ENCODE peak calls at places on chromosome 7, in four cellular contexts. P, M, I and O are unnamed samples.
A peak's percentile ranks its signal among the peaks of the same experiment; 100 is the strongest.

GRCh38 chr7:96304573-96304972 is 17.3 kb downstream of the SLC25A13 start:
- DNase-seq in P (no peak), M (no peak), I (no peak), O (no peak)

GRCh38 chr7:32204361-32205018 is 134.3 kb upstream of the PDE1C start:
- DNase-seq in P (peak; percentile 19), I (peak; percentile 65), M (peak; percentile 5), O (peak; percentile 57)

GRCh38 chr7:76054129-76055120 is 6.5 kb downstream of the MDH2 start:
- DNase-seq in P (no peak), M (no peak), I (no peak), O (peak; percentile 38)

GRCh38 chr7:31101544-31101943 is 49.4 kb downstream of the ADCYAP1R1 start:
- DNase-seq in M (no peak), I (no peak), P (no peak), O (no peak)

GRCh38 chr7:13017881-13018280 is 330.4 kb downstream of the ARL4A start:
- DNase-seq in P (no peak), I (no peak), M (no peak), O (no peak)

GRCh38 chr7:56483153-56483552 is 366.9 kb upstream of the NUPR2 start:
- DNase-seq in M (no peak), P (no peak), I (no peak), O (no peak)

GRCh38 chr7:63041786-63042185 is 956.9 kb upstream of the ZNF722 start:
- DNase-seq in M (no peak), I (no peak), P (no peak), O (no peak)

GRCh38 chr7:106538638-106539037 is 122.3 kb downstream of the CCDC71L start:
- DNase-seq in I (no peak), P (no peak), M (no peak), O (no peak)

GRCh38 chr7:97024209-97025129 is at the start of gene DLX5:
- DNase-seq in I (peak; percentile 18), M (no peak), P (no peak), O (no peak)

GRCh38 chr7:67817481-67817880 is 820.8 kb downstream of the TYW1 start:
- DNase-seq in M (no peak), I (no peak), P (no peak), O (no peak)

DNA sequence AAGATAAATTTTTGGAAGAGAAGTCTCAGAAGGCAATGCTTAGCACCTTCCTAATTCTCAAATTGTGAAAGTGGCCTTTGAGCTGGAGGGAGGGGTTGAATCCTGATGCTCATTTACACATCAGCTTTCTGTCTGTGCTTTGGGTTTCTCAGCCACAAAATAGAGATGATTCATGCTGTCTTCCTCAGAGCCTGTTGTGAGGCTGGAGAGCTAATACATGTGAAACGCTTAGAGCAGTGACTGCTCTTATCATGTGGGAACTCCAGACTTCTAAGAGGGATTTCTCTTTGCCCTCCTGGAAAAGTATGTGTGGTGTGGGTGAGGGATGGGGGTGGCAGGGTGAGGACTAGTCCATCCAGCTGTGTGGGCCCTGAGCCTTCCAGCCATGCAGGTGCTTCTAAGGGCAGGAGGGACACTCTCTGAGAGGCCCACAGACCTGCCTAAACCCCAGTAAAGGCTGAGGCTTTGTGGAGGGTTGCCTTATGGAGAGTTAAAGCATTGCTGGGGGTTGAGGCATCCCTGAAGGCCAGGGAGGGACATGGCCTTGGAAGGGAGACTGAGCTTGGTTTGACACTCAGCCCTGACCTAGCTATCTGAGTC is 4.8 kb upstream of the EVX1 start:
- DNase-seq in P (no peak), I (no peak), M (no peak), O (no peak)
- H3K9ac ChIP-seq in P (no peak overlapping the region), I (no peak overlapping the region), M (no peak overlapping the region), O (no peak overlapping the region)

GRCh38 chr7:137091396-137091795 is 222.9 kb downstream of the CHRM2 start:
- DNase-seq in P (peak; percentile 29), M (no peak), I (no peak), O (peak; percentile 40)

GRCh38 chr7:137096607-137097006 is 228.2 kb downstream of the CHRM2 start:
- DNase-seq in P (no peak), M (no peak), I (no peak), O (no peak)

GRCh38 chr7:137093198-137093597 is 224.7 kb downstream of the CHRM2 start:
- DNase-seq in M (no peak), I (no peak), P (no peak), O (no peak)

GRCh38 chr7:137097111-137097510 is 228.7 kb downstream of the CHRM2 start:
- DNase-seq in M (no peak), I (no peak), P (no peak), O (no peak)
- TF ChIP-seq SUZ12 in M (no peak), I (no peak), P (no peak), O (no peak)

GRCh38 chr7:28407643-28408042 is 4.7 kb upstream of the CREB5 start:
- DNase-seq in M (no peak), P (no peak), I (no peak), O (no peak)
- H3K27me3 ChIP-seq in M (peaks cover 14% of the 10 kb centered on the region), P (peaks cover 54% of the 10 kb centered on the region), I (peaks cover 35% of the 10 kb centered on the region), O (peaks cover 41% of the 10 kb centered on the region)

DNA sequence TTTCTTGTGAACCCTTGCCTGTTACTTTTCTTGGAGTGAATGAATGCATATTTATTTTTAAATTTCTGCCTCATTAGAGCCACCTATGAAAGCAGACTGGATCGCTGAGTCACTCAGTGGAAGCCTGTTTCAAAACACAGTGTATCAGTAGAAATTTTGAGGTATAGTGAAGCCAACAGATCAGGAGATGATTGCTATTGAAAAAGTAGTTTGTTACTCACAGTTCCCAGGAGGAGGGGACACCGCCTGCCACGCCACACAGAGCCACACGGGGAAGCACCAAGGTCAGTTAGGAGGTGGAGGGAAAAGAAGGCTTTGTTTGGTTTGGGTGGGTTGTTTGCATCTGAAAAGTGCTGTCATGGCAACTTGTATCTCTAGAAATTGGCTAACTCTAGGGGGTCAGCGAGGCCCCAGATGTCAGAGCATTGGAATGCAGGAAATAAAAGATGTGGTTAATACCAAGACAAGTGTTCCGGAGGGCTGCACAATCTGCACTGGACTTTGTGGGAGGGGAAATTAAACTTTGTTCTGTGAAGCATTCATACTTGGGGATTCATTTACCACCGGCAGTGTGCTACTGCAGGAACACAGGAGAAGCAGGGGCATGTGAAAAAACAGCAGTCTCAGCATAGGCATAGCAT is 106.4 kb upstream of the SDK1 start:
- DNase-seq in M (no peak), I (peak; percentile 97), P (peak; percentile 72), O (peak; percentile 98)
- H3K9ac ChIP-seq in M (no peak overlapping the region), I (peak overlapping the region; percentile 67), P (no peak overlapping the region), O (peak overlapping the region; percentile 63)

DNA sequence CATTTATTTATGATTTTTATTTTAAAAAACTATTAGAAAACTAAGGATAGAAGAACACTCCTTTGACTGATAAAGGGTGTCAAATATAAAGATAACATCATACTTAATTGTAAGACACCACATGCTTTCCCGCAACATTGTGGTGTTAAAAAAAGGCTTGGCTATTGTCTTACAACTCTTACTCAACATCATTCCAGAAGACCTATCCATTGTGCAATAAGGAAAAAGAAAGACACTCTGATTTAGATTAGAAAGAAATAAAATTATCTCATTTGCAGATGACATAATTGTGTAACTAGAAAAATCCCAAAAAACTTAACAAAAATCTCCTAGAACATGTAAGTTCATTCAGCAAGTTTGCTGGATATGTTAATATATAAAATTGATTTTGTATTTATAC is 296.7 kb upstream of the GNAI1 start:
- DNase-seq in M (no peak), I (no peak), P (no peak), O (no peak)
- TF ChIP-seq SUZ12 in M (no peak), I (no peak), P (no peak), O (no peak)

GRCh38 chr7:101169110-101169837 is 3.9 kb upstream of the VGF start:
- DNase-seq in I (no peak), P (no peak), M (no peak), O (no peak)

GRCh38 chr7:101168412-101169049 is 3.2 kb upstream of the VGF start:
- DNase-seq in P (no peak), M (no peak), I (no peak), O (no peak)

GRCh38 chr7:101166909-101167644 is 1.7 kb upstream of the VGF start:
- DNase-seq in I (no peak), M (no peak), P (no peak), O (peak; percentile 85)

GRCh38 chr7:101166603-101166908 is 1.2 kb upstream of the VGF start:
- DNase-seq in P (no peak), M (no peak), I (no peak), O (no peak)

GRCh38 chr7:101167645-101168411 is 2.5 kb upstream of the VGF start:
- DNase-seq in P (no peak), I (no peak), M (no peak), O (no peak)
- H3K27me3 ChIP-seq in P (peaks cover 85% of the 10 kb centered on the region), I (peaks cover 75% of the 10 kb centered on the region), M (peaks cover 33% of the 10 kb centered on the region), O (peaks cover 65% of the 10 kb centered on the region)

DNA sequence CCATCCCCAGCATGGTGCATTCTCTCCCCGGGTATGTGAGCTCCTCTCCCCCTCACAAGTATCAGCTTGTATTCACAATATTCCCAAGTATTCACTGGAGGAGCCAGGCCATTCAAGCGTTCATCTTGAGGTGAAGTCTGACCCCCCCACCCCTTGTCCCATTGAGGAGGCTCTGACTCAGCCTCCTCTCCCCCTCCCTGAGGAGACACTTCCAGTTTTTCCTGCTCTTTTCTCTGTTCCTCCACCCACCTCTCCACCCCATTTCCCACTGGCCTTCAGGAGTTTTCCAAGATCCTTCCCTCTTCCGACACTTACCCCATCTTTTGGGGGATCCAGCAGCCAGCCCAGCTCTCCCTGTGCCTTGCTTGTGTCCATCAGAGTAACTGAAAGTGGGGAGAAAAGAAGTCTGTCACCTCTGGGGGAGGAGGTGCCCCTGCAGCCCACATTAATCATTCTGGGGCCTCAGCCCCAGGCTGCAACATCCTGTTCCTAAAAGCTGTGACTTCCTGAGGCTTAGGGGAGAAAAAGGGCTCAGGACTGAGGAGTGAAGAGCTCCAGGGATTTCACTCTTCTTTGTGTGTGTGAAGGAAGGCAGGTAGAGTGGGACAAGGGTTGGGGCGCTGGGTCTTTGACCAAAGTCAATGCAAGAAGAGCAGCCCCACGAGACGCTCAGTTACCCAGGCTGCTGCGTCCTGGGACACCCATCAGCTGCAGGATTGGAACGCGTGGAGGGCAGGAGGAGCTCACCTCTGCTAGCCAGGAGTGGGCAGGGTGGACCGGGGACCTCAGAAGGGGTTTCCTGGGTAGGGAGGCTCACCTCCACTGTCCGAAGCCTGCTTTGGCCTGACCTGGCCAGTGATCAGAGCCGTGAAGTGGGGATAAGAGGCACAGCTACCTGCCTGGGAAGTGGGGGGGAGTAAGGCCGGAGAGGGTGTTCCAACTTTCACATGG is 1.1 kb downstream of the EPHA1 start:
- DNase-seq in M (no peak), P (no peak), I (no peak), O (no peak)
- H3K9ac ChIP-seq in M (no peak overlapping the region), P (no peak overlapping the region), I (no peak overlapping the region), O (peak overlapping the region; percentile 89)

GRCh38 chr7:30084195-30084594 is 50.6 kb upstream of the MTURN start:
- DNase-seq in M (no peak), I (no peak), P (no peak), O (no peak)
- TF ChIP-seq SUZ12 in M (no peak), I (no peak), P (no peak), O (no peak)

GRCh38 chr7:159153511-159153910 is 8.8 kb upstream of the VIPR2 start:
- DNase-seq in I (no peak), P (no peak), M (no peak), O (no peak)

GRCh38 chr7:159157714-159158113 is 13.0 kb upstream of the VIPR2 start:
- DNase-seq in P (no peak), M (no peak), I (no peak), O (no peak)

GRCh38 chr7:159154243-159154642 is 9.6 kb upstream of the VIPR2 start:
- DNase-seq in I (no peak), M (no peak), P (no peak), O (no peak)

GRCh38 chr7:159156436-159157245 is 12.0 kb upstream of the VIPR2 start:
- DNase-seq in I (no peak), P (no peak), M (no peak), O (no peak)

GRCh38 chr7:159155410-159155809 is 10.7 kb upstream of the VIPR2 start:
- DNase-seq in I (peak; percentile 21), P (no peak), M (no peak), O (no peak)
- H3K27me3 ChIP-seq in I (peaks cover 49% of the 10 kb centered on the region), P (no peaks in the 10 kb centered on the region), M (no peaks in the 10 kb centered on the region), O (no peaks in the 10 kb centered on the region)

GRCh38 chr7:23347682-23348180 is 48.6 kb downstream of the MALSU1 start:
- DNase-seq in P (no peak), M (no peak), I (no peak), O (no peak)
- H3K9ac ChIP-seq in P (no peak overlapping the region), M (no peak overlapping the region), I (no peak overlapping the region), O (no peak overlapping the region)